ENCODE peak calls at places on chromosomes 5 and 9, in eight cellular contexts. W is NCI-H345, L is HuH-7, X is heart right ventricle, V is iris pigment epithelial cell, J is GM13977, S is nephron progenitor cell, A is GM04504. N is an unnamed sample.

GRCh38 chr5:38780950-38781349 is 64.9 kb upstream of the OSMR start:
- DNase-seq in W (peak; percentile 20), L (no peak), X (peak; percentile 37), V (peak; percentile 90), J (no peak), S (no peak), A (peak; percentile 53), N (no peak)

GRCh38 chr9:13144176-13144820 is 135.2 kb downstream of the MPDZ start:
- DNase-seq in W (no peak), L (no peak), X (no peak), V (peak; percentile 12), J (no peak), S (no peak), A (no peak), N (no peak)

GRCh38 chr5:167049043-167049663 is 1242.3 kb upstream of the WWC1 start:
- DNase-seq in W (peak; percentile 52), L (peak; percentile 42), X (no peak), V (peak; percentile 56), J (peak; percentile 15), S (peak; percentile 33), A (peak; percentile 8), N (no peak)

GRCh38 chr9:83070257-83070656 is 7.3 kb upstream of the RASEF start:
- DNase-seq in W (no peak), L (no peak), X (no peak), V (peak; percentile 35), J (no peak), S (no peak), A (peak; percentile 22), N (no peak)

GRCh38 chr5:134246771-134247329 is 21.0 kb upstream of the PPP2CA start:
- DNase-seq in W (no peak), L (no peak), X (peak; percentile 41), V (no peak), J (no peak), S (no peak), A (no peak), N (no peak)

GRCh38 chr5:1723957-1724821 is 75.4 kb downstream of the MRPL36 start:
- DNase-seq in W (no peak), L (no peak), X (no peak), V (no peak), J (no peak), S (peak; percentile 1), A (no peak), N (no peak)

GRCh38 chr5:142829821-142830220 is 59.6 kb downstream of the ARHGAP26 start:
- DNase-seq in W (no peak), L (no peak), X (no peak), V (peak; percentile 87), J (no peak), S (no peak), A (peak; percentile 69), N (no peak)

GRCh38 chr9:22119537-22120167 is 110.5 kb upstream of the CDKN2B start:
- DNase-seq in W (no peak), L (no peak), X (no peak), V (peak; percentile 67), J (no peak), S (no peak), A (no peak), N (no peak)

GRCh38 chr5:88667187-88668141 is 215.5 kb downstream of the MEF2C start:
- DNase-seq in W (no peak), L (no peak), X (no peak), V (no peak), J (no peak), S (peak; percentile 16), A (no peak), N (no peak)

GRCh38 chr5:74212336-74212735 is 428.2 kb downstream of the ENC1 start:
- DNase-seq in W (no peak), L (peak; percentile 45), X (no peak), V (peak; percentile 40), J (no peak), S (peak; percentile 16), A (no peak), N (no peak)

GRCh38 chr5:154487541-154487940 is 9.5 kb upstream of the HAND1 start:
- DNase-seq in W (no peak), L (no peak), X (no peak), V (no peak), J (peak; percentile 89), S (no peak), A (no peak), N (no peak)

GRCh38 chr5:143213851-143214363 is 189.6 kb downstream of the NR3C1 start:
- DNase-seq in W (no peak), L (no peak), X (no peak), V (peak; percentile 45), J (peak; percentile 75), S (no peak), A (no peak), N (no peak)

GRCh38 chr9:32703635-32704034 is 68.2 kb upstream of the TAF1L start:
- DNase-seq in W (no peak), L (peak; percentile 29), X (no peak), V (no peak), J (no peak), S (no peak), A (no peak), N (no peak)

GRCh38 chr5:122358382-122358990 is 46.4 kb downstream of the SNCAIP start:
- DNase-seq in W (no peak), L (no peak), X (no peak), V (no peak), J (no peak), S (no peak), A (no peak), N (no peak)

GRCh38 chr9:17578911-17579793 is at the start of gene SH3GL2:
- DNase-seq in W (peak; percentile 94), L (no peak), X (no peak), V (peak; percentile 14), J (peak; percentile 49), S (peak; percentile 74), A (no peak), N (peak; percentile 81)

GRCh38 chr9:17462869-17463464 is 115.9 kb upstream of the SH3GL2 start:
- DNase-seq in W (peak; percentile 68), L (no peak), X (no peak), V (peak; percentile 63), J (peak; percentile 20), S (peak; percentile 45), A (peak; percentile 28), N (no peak)

N was measured in left lung.